ENCODE peak calls at places on chromosome 11, in five cellular contexts. C is Peyer's patch, U is fibroblast of villous mesenchyme, Q is WTC11, V is mesothelial cell of epicardium. P is an unnamed sample.
A peak's percentile ranks its signal among the peaks of the same experiment; 100 is the strongest.

GRCh38 chr11:113138731-113139130 is 175.7 kb upstream of the TTC12 start:
- DNase-seq in C (no peak), U (no peak), Q (no peak), V (no peak), P (no peak)

GRCh38 chr11:19929147-19929546 is 216.5 kb downstream of the NAV2 start:
- DNase-seq in C (no peak), U (no peak), Q (no peak), V (no peak), P (no peak)

GRCh38 chr11:115333106-115333505 is 171.1 kb downstream of the CADM1 start:
- DNase-seq in C (no peak), U (peak; percentile 17), Q (no peak), V (no peak), P (no peak)

GRCh38 chr11:43511959-43512358 is 153.2 kb downstream of the TTC17 start:
- DNase-seq in C (no peak), U (no peak), Q (no peak), V (no peak), P (no peak)

GRCh38 chr11:123684601-123685000 is 30.2 kb upstream of the SCN3B start:
- DNase-seq in C (no peak), U (no peak), Q (no peak), V (no peak), P (no peak)

GRCh38 chr11:113877673-113878060 is 2.3 kb upstream of the USP28 start:
- DNase-seq in C (no peak), U (no peak), Q (no peak), V (no peak), P (no peak)

GRCh38 chr11:61980783-61981541 is 13.5 kb upstream of the FTH1 start:
- DNase-seq in C (no peak), U (no peak), Q (no peak), V (no peak), P (no peak)

GRCh38 chr11:96199563-96200025 is 143.4 kb downstream of the MAML2 start:
- DNase-seq in C (no peak), U (peak; percentile 77), Q (no peak), V (no peak), P (no peak)

GRCh38 chr11:60305906-60306619 is 21.0 kb upstream of the MS4A6E start:
- DNase-seq in C (no peak), U (peak; percentile 2), Q (no peak), V (no peak), P (no peak)

GRCh38 chr11:31369348-31370329 is at the start of the genes DCDC1 and DNAJC24:
- DNase-seq in C (peak; percentile 89), U (peak; percentile 95), Q (peak; percentile 95), V (peak; percentile 83), P (peak; percentile 97)

GRCh38 chr11:133343951-133344350 is 188.3 kb downstream of the OPCML start:
- DNase-seq in C (no peak), U (no peak), Q (no peak), V (no peak), P (no peak)

GRCh38 chr11:45872513-45873356 is 12.7 kb upstream of the MAPK8IP1 start:
- DNase-seq in C (peak; percentile 20), U (peak; percentile 89), Q (peak; percentile 87), V (no peak), P (peak; percentile 76)

GRCh38 chr11:64536396-64536935 is 54.6 kb upstream of the SLC22A12 start:
- DNase-seq in C (no peak), U (peak; percentile 25), Q (no peak), V (no peak), P (no peak)

GRCh38 chr11:122085712-122086111 is 30.3 kb downstream of the BLID start:
- DNase-seq in C (no peak), U (no peak), Q (no peak), V (no peak), P (no peak)

GRCh38 chr11:8834379-8834778 is 76.6 kb upstream of the AKIP1 start:
- DNase-seq in C (no peak), U (peak; percentile 54), Q (no peak), V (no peak), P (no peak)

GRCh38 chr11:13249992-13250391 is 27.6 kb upstream of the BMAL1 start:
- DNase-seq in C (no peak), U (no peak), Q (peak; percentile 14), V (no peak), P (no peak)
- TF ChIP-seq CTCF in C (peak; percentile 19), U (peak; percentile 27), Q (no peak), V (no peak), P (no peak)

GRCh38 chr11:57619331-57619730 is 21.8 kb downstream of the SERPING1 start:
- DNase-seq in C (no peak), U (no peak), Q (no peak), V (no peak), P (no peak)
- TF ChIP-seq CTCF in C (no peak), U (no peak), Q (no peak), V (no peak), P (no peak)

GRCh38 chr11:88318017-88318416 is 19.5 kb downstream of the CTSC start:
- DNase-seq in C (no peak), U (no peak), Q (no peak), V (no peak), P (no peak)
- TF ChIP-seq CTCF in C (no peak), U (no peak), Q (no peak), V (no peak), P (no peak)

GRCh38 chr11:12016246-12016645 is 7.8 kb upstream of the DKK3 start:
- DNase-seq in C (no peak), U (no peak), Q (no peak), V (no peak), P (no peak)
- TF ChIP-seq CTCF in C (no peak), U (peak; percentile 14), Q (no peak), V (no peak), P (no peak)

DNA sequence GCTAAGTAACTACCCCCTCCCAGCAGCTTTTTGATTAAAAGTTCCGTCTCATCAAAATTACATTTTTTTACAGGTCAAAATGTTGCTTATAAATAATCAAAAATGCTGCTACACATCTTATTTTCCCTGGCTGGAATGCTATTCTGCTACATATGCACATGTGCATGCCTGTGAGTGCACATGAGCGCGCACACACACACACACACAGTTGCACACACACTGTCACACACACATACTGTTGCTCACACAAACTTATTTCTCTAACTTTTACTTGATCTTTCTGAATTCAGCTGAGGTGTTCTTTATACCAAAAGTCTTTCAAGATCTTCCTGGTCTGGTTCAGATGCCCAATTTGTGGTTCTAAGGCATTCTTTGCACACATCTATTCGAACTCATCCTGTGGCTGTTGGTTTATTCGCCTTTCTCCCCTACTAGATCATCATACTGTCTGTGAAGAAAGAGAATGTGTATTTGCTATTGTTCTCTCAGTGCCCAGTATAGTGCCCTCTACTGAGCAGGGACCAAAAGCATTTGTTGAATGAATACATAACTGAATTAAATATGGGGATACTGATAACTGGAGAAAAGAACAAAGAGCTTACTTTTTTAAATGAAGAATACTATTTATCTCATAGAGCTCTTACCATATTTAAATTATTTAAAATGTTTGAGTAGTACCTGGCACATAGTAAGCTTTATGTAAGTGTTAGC is 68.1 kb upstream of the CCDC179 start:
- DNase-seq in C (no peak), U (no peak), Q (no peak), V (no peak), P (no peak)
- TF ChIP-seq CTCF in C (no peak), U (no peak), Q (no peak), V (no peak), P (no peak)

DNA sequence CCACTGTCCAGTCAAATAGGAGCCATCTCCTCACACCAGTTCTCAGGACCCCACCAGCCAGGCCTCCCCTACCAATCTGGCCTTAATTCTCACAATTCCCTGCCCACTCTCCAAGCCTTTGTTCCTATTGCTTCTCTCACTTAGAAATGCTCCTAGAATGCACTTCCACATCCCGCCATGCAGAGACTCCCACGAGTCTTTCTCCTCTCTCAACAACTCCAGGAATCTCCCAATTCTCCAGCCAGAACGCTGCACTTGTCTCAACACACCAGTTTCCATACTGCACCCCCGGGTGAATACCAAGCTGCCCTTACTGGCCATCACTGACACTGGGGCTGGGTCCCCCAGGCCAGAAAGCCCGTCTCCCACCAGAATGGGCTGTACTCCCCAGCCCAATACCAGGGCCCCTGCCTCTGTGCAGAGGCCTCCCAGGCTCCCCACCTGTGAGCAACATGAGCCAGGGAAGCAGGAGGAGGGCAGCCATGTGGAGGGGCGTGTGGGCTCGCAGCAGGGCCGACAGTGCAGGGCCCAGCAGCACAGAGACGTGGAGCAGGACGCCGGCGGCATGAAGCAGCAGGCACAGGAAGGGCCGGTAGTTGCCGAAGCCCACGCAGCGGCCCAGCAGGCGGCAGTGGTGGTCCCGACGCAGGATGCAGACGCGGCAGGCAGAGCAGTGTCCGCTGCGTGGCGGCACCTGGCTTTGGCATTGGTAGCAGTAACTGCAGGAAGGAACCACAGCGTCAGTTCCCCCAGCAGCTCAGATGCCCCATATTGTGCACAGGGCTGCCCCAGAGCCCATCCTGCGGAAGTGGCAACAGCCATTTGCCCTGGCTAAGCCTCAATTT is 2.4 kb downstream of the ZDHHC24 start:
- DNase-seq in C (peak; percentile 84), U (peak; percentile 53), Q (peak; percentile 49), V (no peak), P (peak; percentile 70)
- TF ChIP-seq CTCF in C (peak; percentile 7), U (peak; percentile 59), Q (no peak), V (no peak), P (peak; percentile 36)

GRCh38 chr11:74490945-74491344 is 2.6 kb downstream of the LIPT2 start:
- DNase-seq in C (no peak), U (no peak), Q (no peak), V (no peak), P (no peak)

GRCh38 chr11:74485868-74486267 is 7.7 kb downstream of the LIPT2 start:
- DNase-seq in C (no peak), U (no peak), Q (no peak), V (no peak), P (no peak)

GRCh38 chr11:74492084-74492483 is 1.4 kb downstream of the LIPT2 start:
- DNase-seq in C (no peak), U (no peak), Q (no peak), V (no peak), P (no peak)

GRCh38 chr11:74492974-74493815 is at the start of gene LIPT2:
- DNase-seq in C (peak; percentile 97), U (peak; percentile 96), Q (peak; percentile 97), V (peak; percentile 91), P (peak; percentile 95)

GRCh38 chr11:74487875-74488274 is 5.6 kb downstream of the LIPT2 start:
- DNase-seq in C (no peak), U (peak; percentile 9), Q (peak; percentile 26), V (no peak), P (no peak)
- TF ChIP-seq CTCF in C (peak; percentile 29), U (peak; percentile 26), Q (no peak), V (no peak), P (no peak)

GRCh38 chr11:21986361-21986760 is 206.5 kb upstream of the ANO5 start:
- DNase-seq in C (no peak), U (no peak), Q (no peak), V (no peak), P (no peak)

DNA sequence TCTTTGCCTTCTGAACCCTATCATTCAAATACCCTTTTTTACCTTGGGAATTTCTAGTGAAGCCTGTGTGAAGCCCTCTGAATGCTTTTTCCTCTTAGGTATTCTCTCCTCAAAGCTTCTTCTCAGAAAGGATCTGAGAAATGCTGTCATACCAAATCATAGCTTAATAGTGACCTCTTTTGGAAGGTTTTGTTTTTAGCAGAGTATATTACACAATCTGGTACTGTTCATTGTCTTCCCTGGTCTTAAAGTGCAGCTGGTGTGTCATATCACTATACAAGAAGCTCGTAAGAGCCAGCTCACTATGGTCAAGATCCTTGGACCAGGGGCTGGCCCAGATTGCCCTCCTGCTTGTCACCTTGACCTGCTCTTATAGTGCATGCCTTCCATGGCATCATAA is 204.4 kb upstream of the ANO5 start:
- DNase-seq in C (no peak), U (no peak), Q (no peak), V (no peak), P (no peak)
- TF ChIP-seq CTCF in C (no peak), U (no peak), Q (no peak), V (no peak), P (no peak)